ENCODE peak calls at places on chromosomes 12 and 14, in five cellular contexts. N is astrocyte of the cerebellum, P is pancreas, Q is lower leg skin, J is MCF 10A. F is an unnamed sample.

GRCh38 chr12:70928066-70928465 is 7.5 kb upstream of the PTPRR start:
- DNase-seq in N (no peak), P (no peak), Q (no peak), J (no peak), F (no peak)

GRCh38 chr12:27554003-27554402 is 30.0 kb downstream of the PPFIBP1 start:
- DNase-seq in N (no peak), P (no peak), Q (no peak), J (no peak), F (no peak)

GRCh38 chr12:42459336-42459847 is 130.2 kb downstream of the PRICKLE1 start:
- DNase-seq in N (no peak), P (no peak), Q (no peak), J (no peak), F (no peak)

GRCh38 chr12:58139894-58140293 is 198.5 kb downstream of the ATP23 start:
- DNase-seq in N (no peak), P (no peak), Q (no peak), J (no peak), F (no peak)

GRCh38 chr14:101709533-101709881 is 52.0 kb upstream of the PPP2R5C start:
- DNase-seq in N (no peak), P (no peak), Q (peak; percentile 11), J (no peak), F (no peak)

GRCh38 chr14:31261523-31261858 is 53.9 kb upstream of the HECTD1 start:
- DNase-seq in N (no peak), P (no peak), Q (no peak), J (no peak), F (no peak)

GRCh38 chr12:4857472-4858291 is 52.0 kb upstream of the KCNA1 start:
- DNase-seq in N (peak; percentile 54), P (peak; percentile 51), Q (peak; percentile 67), J (peak; percentile 64), F (peak; percentile 75)

GRCh38 chr12:9798008-9798619 is 29.2 kb upstream of the KLRF1 start:
- DNase-seq in N (peak; percentile 47), P (peak; percentile 24), Q (peak; percentile 32), J (peak; percentile 74), F (no peak)

GRCh38 chr14:91330846-91331245 is 86.3 kb upstream of the GPR68 start:
- DNase-seq in N (no peak), P (no peak), Q (no peak), J (no peak), F (no peak)

GRCh38 chr14:66088661-66089060 is 397.5 kb upstream of the CCDC196 start:
- DNase-seq in N (no peak), P (no peak), Q (no peak), J (no peak), F (no peak)

GRCh38 chr12:124567673-124568373 is 411 bp upstream of the NCOR2 start:
- DNase-seq in N (peak; percentile 94), P (peak; percentile 85), Q (peak; percentile 90), J (peak; percentile 79), F (peak; percentile 96)

GRCh38 chr12:124569375-124570148 is 2.1 kb upstream of the NCOR2 start:
- DNase-seq in N (no peak), P (no peak), Q (no peak), J (no peak), F (no peak)

GRCh38 chr12:124570810-124571209 is 3.4 kb upstream of the NCOR2 start:
- DNase-seq in N (no peak), P (no peak), Q (no peak), J (no peak), F (no peak)

GRCh38 chr12:124567035-124567672 is at the start of gene NCOR2:
- DNase-seq in N (no peak), P (no peak), Q (no peak), J (peak; percentile 12), F (no peak)

GRCh38 chr12:124568431-124569374 is 1.3 kb upstream of the NCOR2 start:
- DNase-seq in N (peak; percentile 98), P (peak; percentile 42), Q (peak; percentile 69), J (peak; percentile 41), F (peak; percentile 97)
- TF ChIP-seq CTCF in N (peak; percentile 58), P (no peak), Q (no peak), J (peak; percentile 43), F (peak; percentile 57)

DNA sequence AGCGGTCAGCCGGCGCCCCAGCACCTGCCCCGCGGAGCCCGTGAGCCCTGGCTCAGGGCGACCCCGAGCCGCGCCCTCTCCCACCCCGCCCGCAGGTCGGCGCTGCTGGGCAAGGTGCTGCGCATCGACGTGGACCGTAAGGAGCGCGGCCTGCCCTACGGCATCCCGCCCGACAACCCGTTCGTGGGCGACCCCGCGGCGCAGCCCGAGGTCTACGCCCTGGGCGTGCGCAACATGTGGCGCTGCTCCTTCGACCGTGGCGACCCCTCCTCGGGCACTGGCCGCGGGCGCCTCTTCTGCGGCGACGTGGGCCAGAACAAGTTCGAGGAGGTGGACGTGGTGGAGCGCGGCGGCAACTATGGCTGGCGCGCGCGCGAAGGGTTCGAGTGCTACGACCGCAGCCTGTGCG is 14.4 kb downstream of the HHIPL1 start:
- DNase-seq in N (no peak), P (no peak), Q (no peak), J (no peak), F (no peak)
- TF ChIP-seq CTCF in N (no peak), P (no peak), Q (no peak), J (no peak), F (no peak)

GRCh38 chr14:51979399-51979709 is 10.0 kb upstream of the RTRAF start:
- DNase-seq in N (no peak), P (no peak), Q (no peak), J (no peak), F (no peak)
- TF ChIP-seq CTCF in N (no peak), P (no peak), Q (no peak), J (no peak), F (peak; percentile 33)

DNA sequence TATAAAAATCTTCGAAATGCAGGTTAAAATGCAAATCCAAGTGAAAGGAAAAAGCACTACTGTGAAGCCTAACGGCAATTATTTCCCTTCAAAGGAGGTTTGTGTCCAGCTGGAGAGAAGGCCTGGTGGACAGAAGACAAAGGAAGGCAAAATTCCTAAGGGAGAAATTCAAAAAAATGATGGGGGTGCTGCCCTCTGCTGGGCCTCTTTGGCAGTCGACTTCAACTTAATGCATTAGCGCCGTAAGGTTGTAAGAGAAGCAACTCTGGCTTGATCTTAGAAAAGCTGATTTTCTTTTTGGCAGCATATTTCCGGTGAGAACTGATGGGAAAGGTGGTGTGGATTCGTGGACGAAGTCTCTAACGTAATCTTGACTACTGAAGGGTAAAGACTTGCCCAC is 34.3 kb upstream of the CHFR start:
- DNase-seq in N (no peak), P (no peak), Q (no peak), J (no peak), F (no peak)
- TF ChIP-seq CTCF in N (no peak), P (no peak), Q (no peak), J (peak; percentile 7), F (no peak)

DNA sequence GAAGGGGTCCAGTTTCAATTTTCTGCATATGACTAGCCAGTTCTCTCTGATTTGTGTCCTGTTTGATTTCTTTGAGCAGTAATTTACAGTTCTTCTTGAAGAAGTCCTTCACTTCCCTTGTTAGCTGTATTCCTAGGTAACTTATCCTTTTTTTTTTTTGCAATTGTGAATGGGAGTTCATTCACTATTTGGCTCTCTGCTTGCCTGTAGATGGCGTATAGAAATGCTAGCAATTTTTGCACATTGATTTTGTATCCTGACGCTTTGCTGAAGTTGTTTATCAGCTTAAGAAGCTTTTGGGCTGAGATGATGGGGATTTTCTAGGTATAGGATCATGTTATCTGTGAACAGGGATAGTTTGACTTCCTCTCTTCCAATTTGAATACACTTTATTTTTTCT is 77.6 kb upstream of the NID2 start:
- DNase-seq in N (no peak), P (no peak), Q (no peak), J (no peak), F (no peak)
- TF ChIP-seq CTCF in N (no peak), P (no peak), Q (no peak), J (no peak), F (peak; percentile 47)

GRCh38 chr14:73285979-73286378 is 48.7 kb downstream of the PAPLN start:
- DNase-seq in N (no peak), P (no peak), Q (no peak), J (no peak), F (no peak)

GRCh38 chr14:73286598-73286997 is 49.3 kb downstream of the PAPLN start:
- DNase-seq in N (no peak), P (no peak), Q (no peak), J (no peak), F (no peak)

GRCh38 chr14:73280903-73281302 is 43.6 kb downstream of the PAPLN start:
- DNase-seq in N (no peak), P (no peak), Q (no peak), J (no peak), F (no peak)

GRCh38 chr14:73287071-73287470 is 49.8 kb downstream of the PAPLN start:
- DNase-seq in N (no peak), P (no peak), Q (no peak), J (no peak), F (no peak)

GRCh38 chr14:73283592-73284379 is 46.5 kb downstream of the PAPLN start:
- DNase-seq in N (peak; percentile 18), P (no peak), Q (no peak), J (no peak), F (no peak)
- TF ChIP-seq CTCF in N (peak; percentile 61), P (no peak), Q (no peak), J (no peak), F (peak; percentile 56)

GRCh38 chr12:2510066-2510465 is 284.7 kb upstream of the FKBP4 start:
- DNase-seq in N (no peak), P (no peak), Q (no peak), J (no peak), F (no peak)
- TF ChIP-seq CTCF in N (no peak), P (no peak), Q (no peak), J (no peak), F (no peak)

DNA sequence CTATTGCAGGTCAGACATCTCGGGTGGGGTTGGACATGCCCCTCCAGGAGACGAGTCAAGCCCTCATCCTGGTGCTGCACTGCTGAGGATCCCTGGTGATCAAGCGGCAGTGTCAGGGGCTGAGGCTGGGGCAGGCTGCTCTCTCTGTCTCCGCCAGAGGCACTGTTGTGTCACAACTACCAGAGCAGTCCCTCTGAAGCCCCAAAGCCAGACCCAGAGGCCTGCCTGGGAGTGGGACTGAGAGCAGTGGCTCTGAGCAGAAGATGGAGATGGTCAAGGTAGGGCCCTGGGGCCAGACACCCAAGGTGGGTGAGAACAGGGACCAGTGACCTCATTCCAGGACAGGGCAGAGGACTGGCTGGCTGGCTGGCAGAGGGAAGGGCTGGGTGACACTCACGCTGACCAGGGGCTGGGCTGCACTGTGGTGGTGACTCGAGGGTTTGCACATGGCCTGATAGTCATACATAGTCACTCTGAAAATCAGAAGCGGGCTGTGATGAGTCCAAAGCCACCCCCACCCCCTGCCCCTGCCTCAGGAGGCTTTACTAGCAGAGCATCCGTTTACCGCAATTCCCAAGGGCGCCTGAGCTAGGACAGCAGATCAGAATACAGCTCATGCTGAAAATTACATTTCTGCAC is 19.6 kb upstream of the LRTM2 start:
- DNase-seq in N (no peak), P (no peak), Q (no peak), J (peak; percentile 41), F (no peak)
- TF ChIP-seq CTCF in N (peak; percentile 20), P (peak; percentile 27), Q (no peak), J (no peak), F (peak; percentile 14)

F was measured in osteocyte.